ENCODE peak calls at places on chromosomes 6 and 20, in ten cellular contexts. J is cardiac muscle cell, X is heart left ventricle, E is lower leg skin, G is IMR-90, B is uterus, Y is foreskin fibroblast, A is cardiac fibroblast, D is breast epithelium, U is A673. C is an unnamed sample.
A peak's percentile ranks its signal among the peaks of the same experiment; 100 is the strongest.

GRCh38 chr6:30325150-30325872 is 1.4 kb upstream of the TRIM39 start:
- DNase-seq in U (peak; percentile 73), G (peak; percentile 49), B (no peak), D (peak; percentile 47), Y (peak; percentile 75), X (no peak), E (no peak), J (no peak), A (peak; percentile 50), C (peak; percentile 39)

GRCh38 chr20:11569163-11569562 is 348.5 kb upstream of the BTBD3 start:
- DNase-seq in D (no peak), E (no peak), X (no peak), B (no peak), A (no peak), G (no peak), U (no peak), J (no peak), Y (no peak), C (no peak)

GRCh38 chr6:128482642-128483041 is 37.8 kb downstream of the PTPRK start:
- DNase-seq in X (no peak), B (no peak), Y (no peak), G (no peak), U (no peak), E (no peak), J (no peak), D (no peak), A (no peak), C (no peak)

GRCh38 chr6:169991031-169991390 is 239.6 kb downstream of the ERMARD start:
- DNase-seq in Y (no peak), D (no peak), B (no peak), J (no peak), U (no peak), E (peak; percentile 61), A (no peak), G (no peak), X (peak; percentile 9), C (no peak)

GRCh38 chr6:3911614-3912336 is 62.6 kb downstream of the FAM50B start:
- DNase-seq in U (peak; percentile 80), D (peak; percentile 47), G (peak; percentile 92), E (peak; percentile 90), A (peak; percentile 89), Y (peak; percentile 91), B (peak; percentile 84), J (no peak), X (peak; percentile 73), C (peak; percentile 92)

GRCh38 chr20:59424976-59425375 is 124.6 kb downstream of the EDN3 start:
- DNase-seq in G (no peak), D (no peak), E (peak; percentile 58), A (no peak), J (no peak), U (no peak), Y (no peak), X (no peak), B (no peak), C (no peak)

GRCh38 chr6:161393839-161394364 is 120.0 kb upstream of the AGPAT4 start:
- DNase-seq in B (no peak), G (peak; percentile 90), X (peak; percentile 47), J (peak; percentile 73), D (no peak), E (no peak), A (peak; percentile 91), U (peak; percentile 86), Y (peak; percentile 91), C (peak; percentile 92)

GRCh38 chr6:138607478-138608433 is 108.5 kb upstream of the NHSL1 start:
- DNase-seq in A (no peak), Y (no peak), X (no peak), U (no peak), J (no peak), B (no peak), D (no peak), G (no peak), E (no peak), C (no peak)

GRCh38 chr20:63178445-63178818 is 37.5 kb downstream of the YTHDF1 start:
- DNase-seq in E (no peak), U (no peak), G (no peak), D (no peak), A (no peak), J (no peak), B (no peak), X (no peak), Y (no peak), C (no peak)

GRCh38 chr6:154923199-154923869 is 71.8 kb upstream of the TIAM2 start:
- DNase-seq in G (no peak), A (no peak), E (peak; percentile 82), X (no peak), Y (no peak), D (no peak), U (peak; percentile 45), J (no peak), B (no peak), C (no peak)

GRCh38 chr6:120083186-120083585 is 733.6 kb upstream of the MAN1A1 start:
- DNase-seq in E (no peak), G (no peak), B (no peak), D (no peak), Y (no peak), U (no peak), J (no peak), A (no peak), X (no peak), C (no peak)

GRCh38 chr20:29876911-29877285 is 1380.6 kb upstream of the DEFB115 start:
- DNase-seq in A (no peak), Y (no peak), D (no peak), G (no peak), X (no peak), J (no peak), E (peak; percentile 82), U (no peak), B (no peak), C (no peak)

GRCh38 chr20:44080646-44081267 is 106.2 kb downstream of the JPH2 start:
- DNase-seq in G (peak; percentile 76), Y (peak; percentile 89), E (peak; percentile 92), B (peak; percentile 65), J (peak; percentile 80), D (peak; percentile 57), A (peak; percentile 85), X (peak; percentile 73), U (peak; percentile 84), C (peak; percentile 87)

GRCh38 chr20:22303523-22303922 is 280.8 kb downstream of the FOXA2 start:
- DNase-seq in X (no peak), G (no peak), Y (no peak), A (no peak), U (peak; percentile 3), D (no peak), J (peak; percentile 4), E (no peak), B (no peak), C (no peak)

DNA sequence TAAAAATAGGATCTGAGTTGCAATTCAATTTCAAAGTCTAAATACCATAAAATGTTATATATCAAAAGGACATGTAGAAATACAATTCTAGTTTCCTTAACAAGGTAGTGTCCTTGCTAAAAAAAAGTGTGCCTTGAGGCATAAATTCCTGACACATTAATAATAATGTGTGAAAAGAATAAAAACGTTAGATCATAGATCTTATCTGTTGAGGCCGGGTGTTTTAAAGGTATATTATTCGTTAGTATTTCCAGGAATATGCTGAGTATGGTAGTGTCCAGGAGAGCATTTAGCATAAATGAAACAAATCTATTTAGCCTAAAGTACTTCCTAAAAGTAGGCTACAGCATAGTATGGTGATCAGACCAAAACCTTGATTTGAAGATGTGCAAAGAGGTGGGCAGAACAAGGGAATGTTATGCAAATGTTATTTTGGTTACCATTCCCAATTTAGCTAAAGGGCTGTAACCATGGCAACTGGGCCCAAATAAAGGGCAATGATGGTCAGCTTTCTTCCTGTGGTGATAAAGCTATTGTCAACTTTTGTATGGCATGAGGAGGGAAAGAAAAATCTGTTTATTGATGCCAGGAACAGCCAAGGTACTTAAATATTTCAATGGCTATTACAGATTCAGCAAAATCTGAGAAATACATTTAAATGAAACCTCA is 18.9 kb downstream of the MKKS start:
- DNase-seq in E (no peak), A (peak; percentile 53), X (no peak), D (no peak), J (no peak), B (no peak), Y (no peak), U (no peak), G (no peak), C (peak; percentile 53)
- TF ChIP-seq CTCF in E (no peak), A (no peak), X (no peak), D (no peak), J (no peak), B (no peak), Y (no peak), U (no peak), G (no peak), C (no peak)

GRCh38 chr6:93644611-93645010 is 225.3 kb upstream of the EPHA7 start:
- DNase-seq in J (peak; percentile 22), E (no peak), G (no peak), Y (no peak), U (no peak), B (no peak), A (peak; percentile 2), D (no peak), X (no peak), C (peak; percentile 11)
- H3K4me3 ChIP-seq in J (no peak overlapping the region), E (no peak overlapping the region), G (no peak overlapping the region), Y (no peak overlapping the region), U (no peak overlapping the region), B (no peak overlapping the region), A (no peak overlapping the region), D (no peak overlapping the region), X (no peak overlapping the region), C (no peak overlapping the region)

DNA sequence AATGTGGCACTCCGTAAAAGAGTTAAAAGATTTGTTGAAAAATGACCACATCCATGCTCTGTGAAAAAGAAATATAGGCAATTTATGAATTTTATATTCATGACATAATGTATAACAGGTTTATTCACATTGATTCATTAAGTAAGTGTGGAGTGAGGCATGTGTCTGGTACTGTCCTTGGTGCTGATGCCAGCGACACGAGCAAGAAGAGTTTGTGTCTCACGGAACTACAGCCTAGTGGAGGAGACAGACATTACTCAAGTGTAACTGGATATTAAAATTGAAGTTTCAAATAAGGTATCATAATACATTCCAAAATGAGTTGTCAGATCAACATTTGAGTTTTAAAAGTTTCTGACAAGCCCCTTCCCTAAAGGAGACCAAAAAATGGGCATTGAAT is 158.2 kb upstream of the PRND start:
- DNase-seq in A (peak; percentile 72), Y (peak; percentile 90), G (peak; percentile 80), D (no peak), U (peak; percentile 82), B (no peak), X (no peak), J (peak; percentile 64), E (no peak), C (peak; percentile 82)
- TF ChIP-seq CTCF in A (peak; percentile 46), Y (peak; percentile 22), G (peak; percentile 41), D (no peak), U (peak; percentile 38), B (no peak), X (no peak), J (peak; percentile 32), E (no peak), C (peak; percentile 43)

DNA sequence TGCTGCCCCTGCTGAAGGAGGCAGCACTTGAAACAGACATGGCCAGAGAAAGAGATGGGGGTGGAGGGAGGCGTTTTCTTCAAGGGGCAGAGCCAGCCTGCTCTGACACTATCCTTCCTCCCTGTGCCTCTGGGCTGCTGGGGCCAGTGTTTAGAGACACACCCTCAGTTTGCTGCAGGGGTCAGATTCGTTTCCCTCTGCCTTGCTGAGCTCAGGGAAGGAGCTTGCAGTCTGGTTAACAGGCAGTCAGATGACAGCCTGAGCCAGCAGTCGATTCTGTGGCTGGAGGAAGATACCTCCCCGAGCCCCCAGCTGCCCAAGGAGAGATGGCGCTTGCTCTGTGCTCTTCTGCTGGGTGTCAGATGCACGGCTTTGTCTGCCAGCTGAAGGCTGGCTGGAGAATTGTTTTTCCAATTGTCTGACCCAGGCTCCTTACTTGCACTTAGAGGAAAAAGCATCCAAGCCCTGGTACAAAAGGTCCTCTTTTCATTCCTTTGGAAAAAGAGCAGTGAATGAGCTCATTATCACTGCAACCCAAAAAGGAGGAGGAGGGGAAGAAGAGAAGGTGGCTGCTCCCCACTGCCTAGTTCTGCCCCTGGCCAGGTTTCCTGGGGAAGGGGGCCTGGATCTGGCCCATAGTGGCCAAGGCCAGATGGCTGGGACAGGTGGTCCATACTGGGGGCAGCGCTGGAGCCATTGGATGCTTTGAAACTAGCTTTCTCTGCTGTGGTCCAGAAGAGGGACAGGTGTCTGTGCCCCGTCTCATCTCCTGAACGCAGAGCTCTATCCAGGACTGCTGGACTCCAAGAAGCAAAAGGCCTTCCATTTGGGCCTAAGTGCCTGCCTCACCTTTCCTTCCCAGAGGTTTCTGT is 88.2 kb downstream of the TCP11 start:
- DNase-seq in X (peak; percentile 52), A (peak; percentile 36), D (peak; percentile 28), U (no peak), G (peak; percentile 56), J (no peak), E (no peak), Y (peak; percentile 83), B (no peak), C (no peak)
- H3K4me3 ChIP-seq in X (no peak overlapping the region), A (no peak overlapping the region), D (no peak overlapping the region), U (no peak overlapping the region), G (no peak overlapping the region), J (no peak overlapping the region), E (no peak overlapping the region), Y (no peak overlapping the region), B (no peak overlapping the region), C (no peak overlapping the region)